ENCODE peak calls at places on chromosomes 6 and 20, in six cellular contexts. One of them, this sample, is unnamed.

GRCh38 chr6:142846459-142846831 is 98.5 kb downstream of the HIVEP2 start:
- DNase-seq in upper lobe of right lung: no peak
- DNase-seq in GM20000: no peak
- DNase-seq in colonic mucosa: no peak
- DNase-seq in AG09309: peak
- DNase-seq in ovary: no peak
- DNase-seq in this sample: no peak

GRCh38 chr6:34243901-34244884 is 4.6 kb downstream of the SMIM29 start:
- DNase-seq in upper lobe of right lung: peak
- DNase-seq in GM20000: peak
- DNase-seq in colonic mucosa: peak
- DNase-seq in AG09309: peak
- DNase-seq in ovary: peak
- DNase-seq in this sample: no peak

GRCh38 chr6:169618526-169619490 is 83.0 kb downstream of the WDR27 start:
- DNase-seq in upper lobe of right lung: no peak
- DNase-seq in GM20000: no peak
- DNase-seq in colonic mucosa: no peak
- DNase-seq in AG09309: peak
- DNase-seq in ovary: no peak
- DNase-seq in this sample: no peak

GRCh38 chr6:43833223-43833995 is 63.4 kb downstream of the VEGFA start:
- DNase-seq in upper lobe of right lung: no peak
- DNase-seq in GM20000: no peak
- DNase-seq in colonic mucosa: no peak
- DNase-seq in AG09309: no peak
- DNase-seq in ovary: no peak
- DNase-seq in this sample: no peak

GRCh38 chr6:13992417-13993055 is 67.8 kb downstream of the RNF182 start:
- DNase-seq in upper lobe of right lung: no peak
- DNase-seq in GM20000: no peak
- DNase-seq in colonic mucosa: no peak
- DNase-seq in AG09309: no peak
- DNase-seq in ovary: no peak
- DNase-seq in this sample: no peak

GRCh38 chr6:157860505-157860991 is 37.5 kb downstream of the SNX9 start:
- DNase-seq in upper lobe of right lung: no peak
- DNase-seq in GM20000: no peak
- DNase-seq in colonic mucosa: no peak
- DNase-seq in AG09309: no peak
- DNase-seq in ovary: no peak
- DNase-seq in this sample: no peak

GRCh38 chr6:44064089-44064947 is 62.9 kb downstream of the MRPL14 start:
- DNase-seq in upper lobe of right lung: peak
- DNase-seq in GM20000: peak
- DNase-seq in colonic mucosa: no peak
- DNase-seq in AG09309: peak
- DNase-seq in ovary: no peak
- DNase-seq in this sample: no peak

GRCh38 chr6:41654433-41655020 is 16.3 kb downstream of the MDFI start:
- DNase-seq in upper lobe of right lung: no peak
- DNase-seq in GM20000: no peak
- DNase-seq in colonic mucosa: no peak
- DNase-seq in AG09309: no peak
- DNase-seq in ovary: no peak
- DNase-seq in this sample: no peak

GRCh38 chr6:14053776-14054175 is 63.8 kb upstream of the CD83 start:
- DNase-seq in upper lobe of right lung: no peak
- DNase-seq in GM20000: no peak
- DNase-seq in colonic mucosa: no peak
- DNase-seq in AG09309: no peak
- DNase-seq in ovary: no peak
- DNase-seq in this sample: no peak

GRCh38 chr20:38298768-38299288 is 5.1 kb upstream of the BPI start:
- DNase-seq in upper lobe of right lung: peak
- DNase-seq in GM20000: no peak
- DNase-seq in colonic mucosa: peak
- DNase-seq in AG09309: no peak
- DNase-seq in ovary: peak
- DNase-seq in this sample: no peak

GRCh38 chr20:46031701-46032254 is 2.8 kb downstream of the SLC12A5 start:
- DNase-seq in upper lobe of right lung: no peak
- DNase-seq in GM20000: peak
- DNase-seq in colonic mucosa: no peak
- DNase-seq in AG09309: no peak
- DNase-seq in ovary: no peak
- DNase-seq in this sample: no peak

GRCh38 chr20:35663813-35664543 is 722 bp downstream of the CPNE1 start:
- DNase-seq in upper lobe of right lung: peak
- DNase-seq in GM20000: peak
- DNase-seq in colonic mucosa: peak
- DNase-seq in AG09309: no peak
- DNase-seq in ovary: peak
- DNase-seq in this sample: peak

GRCh38 chr6:10338151-10338550 is 76.7 kb downstream of the TFAP2A start:
- DNase-seq in upper lobe of right lung: no peak
- DNase-seq in GM20000: no peak
- DNase-seq in colonic mucosa: no peak
- DNase-seq in AG09309: peak
- DNase-seq in ovary: no peak
- DNase-seq in this sample: no peak

GRCh38 chr20:21523398-21523868 is 9.6 kb upstream of the NKX2-2 start:
- DNase-seq in upper lobe of right lung: no peak
- DNase-seq in GM20000: no peak
- DNase-seq in colonic mucosa: no peak
- DNase-seq in AG09309: no peak
- DNase-seq in ovary: no peak
- DNase-seq in this sample: no peak

GRCh38 chr20:14860410-14860814 is 523.0 kb upstream of the FLRT3 start:
- DNase-seq in upper lobe of right lung: no peak
- DNase-seq in GM20000: no peak
- DNase-seq in colonic mucosa: no peak
- DNase-seq in AG09309: no peak
- DNase-seq in ovary: no peak
- DNase-seq in this sample: no peak

GRCh38 chr6:109359248-109359647 is 23.0 kb downstream of the CD164 start:
- DNase-seq in upper lobe of right lung: no peak
- DNase-seq in GM20000: no peak
- DNase-seq in colonic mucosa: no peak
- DNase-seq in AG09309: no peak
- DNase-seq in ovary: no peak
- DNase-seq in this sample: no peak

GRCh38 chr6:37618916-37619605 is 78.6 kb downstream of the MDGA1 start:
- DNase-seq in upper lobe of right lung: no peak
- DNase-seq in GM20000: no peak
- DNase-seq in colonic mucosa: no peak
- DNase-seq in AG09309: no peak
- DNase-seq in ovary: no peak
- DNase-seq in this sample: no peak

GRCh38 chr6:10633216-10633615 is 61.2 kb downstream of the C6orf52 start:
- DNase-seq in upper lobe of right lung: no peak
- DNase-seq in GM20000: peak
- DNase-seq in colonic mucosa: no peak
- DNase-seq in AG09309: peak
- DNase-seq in ovary: no peak
- DNase-seq in this sample: no peak

GRCh38 chr6:66068033-66068432 is 361.0 kb upstream of the EYS start:
- DNase-seq in upper lobe of right lung: no peak
- DNase-seq in GM20000: no peak
- DNase-seq in colonic mucosa: no peak
- DNase-seq in AG09309: no peak
- DNase-seq in ovary: no peak
- DNase-seq in this sample: no peak

GRCh38 chr6:140462495-140463311 is 1088.3 kb upstream of the CITED2 start:
- DNase-seq in upper lobe of right lung: no peak
- DNase-seq in GM20000: no peak
- DNase-seq in colonic mucosa: peak
- DNase-seq in AG09309: peak
- DNase-seq in ovary: no peak
- DNase-seq in this sample: no peak

GRCh38 chr6:135693971-135694370 is 157.5 kb upstream of the PDE7B start:
- DNase-seq in upper lobe of right lung: no peak
- DNase-seq in GM20000: no peak
- DNase-seq in colonic mucosa: no peak
- DNase-seq in AG09309: no peak
- DNase-seq in ovary: no peak
- DNase-seq in this sample: no peak

GRCh38 chr6:138514860-138515540 is 15.7 kb upstream of the NHSL1 start:
- DNase-seq in upper lobe of right lung: no peak
- DNase-seq in GM20000: no peak
- DNase-seq in colonic mucosa: no peak
- DNase-seq in AG09309: no peak
- DNase-seq in ovary: no peak
- DNase-seq in this sample: no peak

GRCh38 chr6:118581489-118581959 is 33.4 kb downstream of the PLN start:
- DNase-seq in upper lobe of right lung: no peak
- DNase-seq in GM20000: no peak
- DNase-seq in colonic mucosa: no peak
- DNase-seq in AG09309: no peak
- DNase-seq in ovary: no peak
- DNase-seq in this sample: no peak

GRCh38 chr20:12835999-12836398 is 172.8 kb upstream of the SPTLC3 start:
- DNase-seq in upper lobe of right lung: no peak
- DNase-seq in GM20000: no peak
- DNase-seq in colonic mucosa: no peak
- DNase-seq in AG09309: no peak
- DNase-seq in ovary: no peak
- DNase-seq in this sample: no peak

GRCh38 chr20:19277381-19277780 is 64.9 kb downstream of the SLC24A3 start:
- DNase-seq in upper lobe of right lung: no peak
- DNase-seq in GM20000: no peak
- DNase-seq in colonic mucosa: no peak
- DNase-seq in AG09309: no peak
- DNase-seq in ovary: no peak
- DNase-seq in this sample: no peak

GRCh38 chr6:47690209-47690608 is 8.2 kb upstream of the ADGRF4 start:
- DNase-seq in upper lobe of right lung: no peak
- DNase-seq in GM20000: no peak
- DNase-seq in colonic mucosa: no peak
- DNase-seq in AG09309: no peak
- DNase-seq in ovary: no peak
- DNase-seq in this sample: no peak

GRCh38 chr6:16129623-16130243 is 847 bp downstream of the MYLIP start:
- DNase-seq in upper lobe of right lung: peak
- DNase-seq in GM20000: no peak
- DNase-seq in colonic mucosa: peak
- DNase-seq in AG09309: no peak
- DNase-seq in ovary: no peak
- DNase-seq in this sample: peak

GRCh38 chr6:84749181-84749580 is 15.2 kb downstream of the TBX18 start:
- DNase-seq in upper lobe of right lung: no peak
- DNase-seq in GM20000: no peak
- DNase-seq in colonic mucosa: no peak
- DNase-seq in AG09309: peak
- DNase-seq in ovary: no peak
- DNase-seq in this sample: no peak

GRCh38 chr6:73180076-73180717 is 45.1 kb downstream of the KHDC1L start:
- DNase-seq in upper lobe of right lung: no peak
- DNase-seq in GM20000: no peak
- DNase-seq in colonic mucosa: no peak
- DNase-seq in AG09309: peak
- DNase-seq in ovary: no peak
- DNase-seq in this sample: no peak

DNA sequence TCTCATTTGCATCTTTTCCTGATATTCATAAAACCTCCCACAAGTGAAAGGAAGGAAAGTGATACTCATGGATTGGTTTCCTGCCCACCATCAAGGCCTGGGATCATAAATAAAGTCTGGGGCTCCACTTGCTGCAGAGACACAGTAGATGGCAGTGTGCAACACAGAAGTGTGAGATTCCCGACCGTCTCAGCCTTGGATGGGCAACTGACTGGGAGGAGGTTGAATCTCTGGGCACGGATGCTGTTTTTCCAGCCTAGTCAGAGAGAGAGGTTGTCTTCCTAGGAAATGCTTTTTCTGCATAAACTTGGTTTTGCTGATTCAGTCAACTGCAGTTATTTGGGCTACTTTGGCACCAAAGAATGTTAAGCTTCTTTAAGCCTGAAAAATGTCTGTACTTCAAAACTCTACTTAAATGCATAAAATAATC is 9.9 kb upstream of the RFPL4B start:
- DNase-seq in upper lobe of right lung: no peak
- DNase-seq in GM20000: no peak
- DNase-seq in colonic mucosa: peak
- DNase-seq in AG09309: peak
- DNase-seq in ovary: peak
- DNase-seq in this sample: peak
- TF ChIP-seq CTCF in upper lobe of right lung: peak
- TF ChIP-seq CTCF in GM20000: no peak
- TF ChIP-seq CTCF in colonic mucosa: peak
- TF ChIP-seq CTCF in AG09309: peak
- TF ChIP-seq CTCF in ovary: peak
- TF ChIP-seq CTCF in this sample: peak

GRCh38 chr6:111256646-111257045 is 169.3 kb downstream of the SLC16A10 start:
- DNase-seq in upper lobe of right lung: no peak
- DNase-seq in GM20000: no peak
- DNase-seq in colonic mucosa: no peak
- DNase-seq in AG09309: no peak
- DNase-seq in ovary: no peak
- DNase-seq in this sample: no peak
- TF ChIP-seq CTCF in upper lobe of right lung: no peak
- TF ChIP-seq CTCF in GM20000: no peak
- TF ChIP-seq CTCF in colonic mucosa: no peak
- TF ChIP-seq CTCF in AG09309: peak
- TF ChIP-seq CTCF in ovary: no peak
- TF ChIP-seq CTCF in this sample: no peak

GRCh38 chr6:129893513-129894098 is 32.5 kb upstream of the TMEM244 start:
- DNase-seq in upper lobe of right lung: no peak
- DNase-seq in GM20000: peak
- DNase-seq in colonic mucosa: no peak
- DNase-seq in AG09309: no peak
- DNase-seq in ovary: no peak
- DNase-seq in this sample: no peak
- TF ChIP-seq CTCF in upper lobe of right lung: peak
- TF ChIP-seq CTCF in GM20000: peak
- TF ChIP-seq CTCF in colonic mucosa: no peak
- TF ChIP-seq CTCF in AG09309: peak
- TF ChIP-seq CTCF in ovary: no peak
- TF ChIP-seq CTCF in this sample: peak

DNA sequence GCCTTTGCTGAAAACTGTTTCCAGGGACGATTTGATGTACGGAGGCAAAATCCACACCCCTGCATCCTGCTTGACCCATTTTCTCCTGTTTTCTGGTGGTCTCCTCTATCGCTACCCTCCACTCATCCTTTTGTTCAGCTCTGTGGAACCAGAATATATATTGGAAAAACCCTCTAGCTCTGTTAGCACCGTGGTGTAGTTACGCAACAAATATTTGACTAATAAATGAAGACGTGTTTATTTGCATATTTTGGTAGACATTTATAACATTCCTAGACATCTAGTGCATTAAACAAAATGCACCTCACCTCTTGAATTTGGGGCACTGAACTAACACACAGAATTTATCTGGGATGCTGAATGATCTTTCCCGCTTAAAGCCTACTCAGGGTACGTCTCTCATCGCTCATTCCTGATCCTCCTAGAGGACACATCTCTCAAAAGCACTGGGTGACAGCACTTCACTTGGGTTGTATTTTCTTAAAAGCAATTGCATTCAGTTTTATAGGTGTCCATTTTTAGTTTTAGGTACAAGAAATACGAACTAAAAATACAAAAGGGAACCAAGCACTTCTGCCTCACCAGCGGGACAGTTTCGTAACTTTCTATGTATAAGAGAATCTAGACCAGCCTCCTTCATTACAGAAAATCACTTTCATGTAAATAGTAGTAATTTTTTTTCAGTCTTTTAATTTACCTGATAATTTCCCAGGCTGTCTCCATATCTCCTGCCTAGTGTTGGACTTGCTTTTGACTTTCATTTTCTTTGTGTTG is 59.2 kb downstream of the SNRNP48 start:
- DNase-seq in upper lobe of right lung: no peak
- DNase-seq in GM20000: peak
- DNase-seq in colonic mucosa: no peak
- DNase-seq in AG09309: no peak
- DNase-seq in ovary: no peak
- DNase-seq in this sample: no peak
- TF ChIP-seq CTCF in upper lobe of right lung: no peak
- TF ChIP-seq CTCF in GM20000: no peak
- TF ChIP-seq CTCF in colonic mucosa: no peak
- TF ChIP-seq CTCF in AG09309: no peak
- TF ChIP-seq CTCF in ovary: no peak
- TF ChIP-seq CTCF in this sample: no peak